ENCODE peak calls at places on chromosome 2, in five cellular contexts. D is erythroblast, I is M059J, U is NAMALWA, B is amniotic stem cell. E is an unnamed sample.

GRCh38 chr2:18299423-18300212 is 260.8 kb downstream of the RDH14 start:
- DNase-seq in D (no peak), I (peak; percentile 92), U (no peak), B (peak; percentile 38), E (no peak)

GRCh38 chr2:195898505-195898904 is 170.1 kb downstream of the DNAH7 start:
- DNase-seq in D (no peak), I (peak; percentile 88), U (no peak), B (peak; percentile 91), E (peak; percentile 44)

GRCh38 chr2:223613017-223613950 is 11.1 kb upstream of the SCG2 start:
- DNase-seq in D (no peak), I (peak; percentile 95), U (no peak), B (peak; percentile 94), E (no peak)

GRCh38 chr2:122927217-122927616 is 1097.9 kb upstream of the CNTNAP5 start:
- DNase-seq in D (no peak), I (no peak), U (no peak), B (no peak), E (no peak)

GRCh38 chr2:28997237-28997846 is 16.2 kb downstream of the TOGARAM2 start:
- DNase-seq in D (no peak), I (peak; percentile 49), U (no peak), B (no peak), E (no peak)

GRCh38 chr2:241798081-241798630 is 10.8 kb upstream of the NEU4 start:
- DNase-seq in D (no peak), I (no peak), U (no peak), B (no peak), E (no peak)

GRCh38 chr2:67854798-67855197 is 208.0 kb downstream of the C1D start:
- DNase-seq in D (peak; percentile 2), I (no peak), U (peak; percentile 17), B (no peak), E (no peak)

GRCh38 chr2:42047488-42048317 is at the start of gene PKDCC:
- DNase-seq in D (peak; percentile 88), I (peak; percentile 72), U (no peak), B (no peak), E (peak; percentile 5)

GRCh38 chr2:241842620-241843211 is 16.0 kb downstream of the PDCD1 start:
- DNase-seq in D (no peak), I (no peak), U (no peak), B (no peak), E (no peak)

GRCh38 chr2:45256173-45256866 is 247.1 kb upstream of the SIX2 start:
- DNase-seq in D (no peak), I (no peak), U (no peak), B (no peak), E (no peak)

GRCh38 chr2:64854773-64855237 is 134.4 kb upstream of the SLC1A4 start:
- DNase-seq in D (peak; percentile 37), I (peak; percentile 22), U (no peak), B (no peak), E (peak; percentile 78)

GRCh38 chr2:24837996-24838513 is 44.8 kb downstream of the CENPO start:
- DNase-seq in D (no peak), I (no peak), U (no peak), B (no peak), E (no peak)

GRCh38 chr2:56703001-56703400 is 519.2 kb downstream of the CCDC85A start:
- DNase-seq in D (no peak), I (no peak), U (no peak), B (no peak), E (no peak)

GRCh38 chr2:23291274-23291673 is 93.7 kb upstream of the KLHL29 start:
- DNase-seq in D (no peak), I (no peak), U (no peak), B (no peak), E (no peak)

GRCh38 chr2:36485521-36485920 is 112.4 kb downstream of the FEZ2 start:
- DNase-seq in D (no peak), I (peak; percentile 86), U (no peak), B (peak; percentile 58), E (no peak)

GRCh38 chr2:31070339-31070738 is 67.9 kb downstream of the GALNT14 start:
- DNase-seq in D (no peak), I (peak; percentile 28), U (no peak), B (no peak), E (no peak)

GRCh38 chr2:152763651-152764050 is 45.2 kb downstream of the ARL6IP6 start:
- DNase-seq in D (no peak), I (no peak), U (no peak), B (no peak), E (no peak)

GRCh38 chr2:202405798-202406197 is 29.7 kb downstream of the BMPR2 start:
- DNase-seq in D (no peak), I (no peak), U (no peak), B (no peak), E (no peak)

GRCh38 chr2:100791294-100791935 is 28.5 kb upstream of the NPAS2 start:
- DNase-seq in D (peak; percentile 2), I (no peak), U (no peak), B (no peak), E (no peak)

GRCh38 chr2:239238839-239239606 is 161.8 kb downstream of the HDAC4 start:
- DNase-seq in D (no peak), I (no peak), U (no peak), B (no peak), E (no peak)

GRCh38 chr2:100742884-100743283 is 77.1 kb upstream of the NPAS2 start:
- DNase-seq in D (no peak), I (peak; percentile 40), U (no peak), B (peak; percentile 85), E (no peak)

GRCh38 chr2:240983361-240983995 is 14.9 kb upstream of the SNED1 start:
- DNase-seq in D (peak; percentile 41), I (no peak), U (no peak), B (no peak), E (peak; percentile 17)

GRCh38 chr2:106158871-106159270 is 35.2 kb downstream of the UXS1 start:
- DNase-seq in D (no peak), I (no peak), U (no peak), B (no peak), E (no peak)

GRCh38 chr2:109516445-109517117 is 97.2 kb downstream of the SEPTIN10 start:
- DNase-seq in D (peak; percentile 44), I (peak; percentile 64), U (peak; percentile 46), B (no peak), E (peak; percentile 55)

GRCh38 chr2:148978736-148979135 is 59.8 kb upstream of the LYPD6B start:
- DNase-seq in D (no peak), I (no peak), U (no peak), B (no peak), E (no peak)

GRCh38 chr2:71831208-71831577 is 316.5 kb downstream of the CYP26B1 start:
- DNase-seq in D (no peak), I (peak; percentile 96), U (no peak), B (peak; percentile 85), E (no peak)

GRCh38 chr2:36511858-36512630 is 85.9 kb downstream of the FEZ2 start:
- DNase-seq in D (peak; percentile 36), I (peak; percentile 65), U (no peak), B (no peak), E (no peak)

GRCh38 chr2:117536139-117536538 is 278.4 kb upstream of the DDX18 start:
- DNase-seq in D (no peak), I (no peak), U (peak; percentile 44), B (no peak), E (peak; percentile 10)

GRCh38 chr2:42622943-42623676 is 54.7 kb downstream of the MTA3 start:
- DNase-seq in D (no peak), I (no peak), U (no peak), B (no peak), E (no peak)

GRCh38 chr2:173448938-173449471 is 94.3 kb downstream of the CDCA7 start:
- DNase-seq in D (peak; percentile 81), I (peak; percentile 82), U (peak; percentile 95), B (peak; percentile 55), E (peak; percentile 91)

GRCh38 chr2:165835363-165835762 is 41.3 kb upstream of the GALNT3 start:
- DNase-seq in D (no peak), I (no peak), U (no peak), B (no peak), E (no peak)

GRCh38 chr2:180983468-180984388 is 3.3 kb downstream of the UBE2E3 start:
- DNase-seq in D (peak; percentile 66), I (peak; percentile 52), U (peak; percentile 78), B (peak; percentile 14), E (peak; percentile 93)

E was measured in Kasumi-1.